ENCODE peak calls at places on chromosomes 6 and 20, in four cellular contexts. X, L, V and U are unnamed samples. For H3K4me1, the result is how much of the 10 kb centered on the place peaks cover.

GRCh38 chr6:42819803-42820508 is 38.1 kb downstream of the BICRAL start:
- DNase-seq in X (no peak), L (no peak), V (peak), U (no peak)

GRCh38 chr6:170006524-170007467 is 255.4 kb downstream of the ERMARD start:
- DNase-seq in V (no peak), L (no peak), X (peak), U (no peak)

GRCh38 chr20:62458256-62459251 is 17.2 kb downstream of the GATA5 start:
- DNase-seq in X (no peak), L (no peak), V (no peak), U (no peak)

GRCh38 chr6:4185419-4185818 is 50.0 kb upstream of the ECI2 start:
- DNase-seq in L (no peak), X (no peak), V (no peak), U (no peak)

GRCh38 chr6:138971601-138972000 is 16.5 kb downstream of the REPS1 start:
- DNase-seq in X (no peak), L (no peak), V (no peak), U (no peak)

GRCh38 chr20:2699775-2700413 is 7.3 kb downstream of the EBF4 start:
- DNase-seq in X (no peak), L (no peak), V (no peak), U (no peak)

GRCh38 chr6:157337766-157338165 is 14.4 kb upstream of the TMEM242 start:
- DNase-seq in L (no peak), X (no peak), V (no peak), U (no peak)

GRCh38 chr6:34839696-34840352 is 47.9 kb downstream of the BLTP3A start:
- DNase-seq in V (no peak), L (peak), X (no peak), U (no peak)

GRCh38 chr20:48847498-48848205 is 19.9 kb upstream of the PREX1 start:
- DNase-seq in X (no peak), V (no peak), L (no peak), U (no peak)

GRCh38 chr6:14763139-14763538 is 482.7 kb upstream of the JARID2 start:
- DNase-seq in V (no peak), L (no peak), X (no peak), U (no peak)

GRCh38 chr6:162178666-162179065 is 548.9 kb downstream of the PRKN start:
- DNase-seq in V (no peak), L (peak), X (no peak), U (no peak)

GRCh38 chr6:27241443-27241842 is 6.1 kb upstream of the PRSS16 start:
- DNase-seq in X (no peak), V (no peak), L (no peak), U (no peak)

GRCh38 chr20:10653593-10654288 is 20.1 kb downstream of the JAG1 start:
- DNase-seq in X (no peak), V (peak), L (no peak), U (no peak)
- H3K27ac ChIP-seq in X (peak), V (peak), L (no peak), U (peak)

GRCh38 chr20:49889245-49889942 is 25.9 kb downstream of the SPATA2 start:
- DNase-seq in X (no peak), V (peak), L (no peak), U (no peak)

GRCh38 chr20:49887251-49887827 is 28.0 kb downstream of the SPATA2 start:
- DNase-seq in X (no peak), V (no peak), L (no peak), U (peak)

GRCh38 chr20:49887828-49888340 is 27.4 kb downstream of the SPATA2 start:
- DNase-seq in L (no peak), V (no peak), X (no peak), U (no peak)

GRCh38 chr20:49889943-49890650 is 25.2 kb downstream of the SPATA2 start:
- DNase-seq in L (no peak), X (no peak), V (no peak), U (no peak)

GRCh38 chr20:49888341-49889244 is 26.7 kb downstream of the SPATA2 start:
- DNase-seq in L (peak), X (no peak), V (peak), U (no peak)
- H3K4me1 ChIP-seq in L (under half), X (half or more), V (under half), U (under half)

GRCh38 chr6:122580731-122581130 is 29.5 kb upstream of the PKIB start:
- DNase-seq in L (no peak), V (no peak), X (no peak), U (no peak)
- TF ChIP-seq CTCF in L (peak), V (no peak), X (no peak), U (no peak)

DNA sequence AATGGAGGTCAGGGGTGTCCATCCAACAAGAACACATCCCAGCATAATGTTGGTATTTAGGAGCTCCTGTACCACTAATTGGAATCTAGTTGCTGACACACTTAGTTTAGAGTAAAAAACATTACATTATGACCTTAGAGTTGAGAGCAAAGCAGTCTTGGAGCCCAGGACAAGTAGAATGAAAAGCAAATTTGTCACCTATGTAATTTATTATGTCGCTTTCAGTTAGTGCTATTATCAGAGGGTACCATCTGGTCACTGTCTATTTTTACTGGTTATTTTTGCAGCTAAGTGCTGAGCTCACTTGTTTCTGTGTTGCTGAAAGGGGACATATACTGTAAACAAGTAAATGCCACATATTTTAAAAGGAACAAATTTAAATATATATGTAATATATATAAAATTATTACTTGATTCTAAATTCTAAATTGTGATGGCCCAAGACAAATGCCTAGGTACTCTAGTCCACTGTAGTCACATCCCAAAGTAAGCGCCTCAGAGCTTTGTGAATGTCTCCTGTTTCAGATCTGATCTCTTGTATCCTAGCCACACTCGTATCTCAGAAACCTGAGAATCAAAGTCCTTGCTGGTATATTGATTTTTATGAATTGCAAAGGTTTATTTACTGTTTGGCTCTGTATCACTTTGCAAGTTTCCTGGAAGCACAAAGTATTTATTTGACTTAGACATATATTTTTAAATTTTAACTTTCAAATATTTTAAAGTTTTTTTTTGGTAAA is 148.6 kb upstream of the MAN1A1 start:
- DNase-seq in V (peak), X (no peak), L (peak), U (no peak)
- H3K27ac ChIP-seq in V (no peak), X (no peak), L (peak), U (no peak)

DNA sequence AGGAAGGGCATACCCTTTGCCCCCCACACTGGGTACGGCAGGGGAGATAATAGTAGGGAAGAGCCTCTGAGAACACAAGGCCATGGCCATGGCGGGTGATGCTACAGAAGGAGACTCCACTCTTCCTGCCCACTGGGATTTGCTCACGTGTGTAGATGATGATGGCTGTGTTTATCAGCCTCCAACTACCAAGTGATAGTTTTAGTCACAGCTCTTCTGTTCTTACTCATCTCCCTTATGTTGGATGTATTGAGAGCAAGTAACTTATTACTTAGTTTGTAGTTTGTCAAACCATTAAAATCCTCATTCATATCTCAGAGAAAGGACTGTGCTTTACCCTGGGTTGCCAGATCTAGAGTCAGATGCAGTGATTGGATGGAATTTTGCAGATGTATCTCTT is 66.0 kb downstream of the CDH26 start:
- DNase-seq in X (no peak), L (no peak), V (no peak), U (no peak)
- H3K4me1 ChIP-seq in X (under half), L (under half), V (under half), U (under half)

GRCh38 chr20:884983-885952 is 30.9 kb downstream of the ANGPT4 start:
- DNase-seq in V (peak), L (peak), X (no peak), U (no peak)
- TF ChIP-seq CTCF in V (no peak), L (no peak), X (peak), U (no peak)